ENCODE peak calls at places on chromosomes 11 and 22, in nine cellular contexts. W, S, R, Q, U, Z, K, E and F are unnamed samples.

GRCh38 chr11:96162816-96163499 is 180.0 kb downstream of the MAML2 start:
- DNase-seq in W (peak; percentile 88), Z (no peak), U (no peak), Q (peak; percentile 97), S (no peak), K (no peak), E (peak; percentile 94), R (no peak), F (peak; percentile 78)

GRCh38 chr11:102341844-102342318 is 5.1 kb upstream of the BIRC2 start:
- DNase-seq in K (peak; percentile 40), W (peak; percentile 85), E (peak; percentile 83), Z (peak; percentile 46), R (peak; percentile 68), U (no peak), S (peak; percentile 64), Q (peak; percentile 79), F (no peak)

GRCh38 chr11:10091314-10092045 is 202.5 kb downstream of the SBF2 start:
- DNase-seq in U (no peak), K (no peak), R (no peak), Q (peak; percentile 63), E (no peak), W (no peak), S (no peak), Z (no peak), F (no peak)

GRCh38 chr22:20750461-20751184 is 23.3 kb upstream of the SERPIND1 start:
- DNase-seq in S (peak; percentile 39), E (peak; percentile 88), W (peak; percentile 84), U (no peak), R (peak; percentile 45), Q (peak; percentile 85), Z (no peak), K (peak; percentile 47), F (no peak)

GRCh38 chr22:48188211-48188845 is 1425.9 kb downstream of the TBC1D22A start:
- DNase-seq in E (no peak), U (no peak), Q (no peak), K (no peak), Z (no peak), W (no peak), S (no peak), R (no peak), F (no peak)

GRCh38 chr11:35853871-35854270 is 90.0 kb upstream of the LDLRAD3 start:
- DNase-seq in U (no peak), R (no peak), Z (no peak), E (no peak), S (no peak), K (no peak), Q (no peak), W (no peak), F (no peak)

GRCh38 chr11:116811194-116811593 is 11.9 kb downstream of the APOA4 start:
- DNase-seq in U (no peak), Z (no peak), Q (no peak), W (no peak), R (no peak), S (no peak), K (no peak), E (no peak), F (no peak)

GRCh38 chr11:1336836-1337646 is 27.6 kb upstream of the TOLLIP start:
- DNase-seq in S (no peak), R (peak; percentile 51), W (no peak), Z (peak; percentile 52), U (no peak), Q (no peak), K (peak; percentile 43), E (peak; percentile 3), F (peak; percentile 73)

GRCh38 chr11:112499153-112499907 is 238.7 kb upstream of the PLET1 start:
- DNase-seq in W (no peak), K (no peak), Q (no peak), Z (no peak), R (no peak), S (no peak), E (no peak), U (no peak), F (no peak)